ENCODE peak calls at places on chromosomes 12 and 14, in nine cellular contexts. B is CD8-positive, alpha-beta memory T cell; J is activated CD4-positive, alpha-beta T cell treated with anti-CD3 and anti-CD28 coated beads, Interleukin-2, amount 10 ng/mL, durations not matched to agents 7 days and 5 days; D is HCEC 1CT; W is activated naive CD8-positive, alpha-beta T cell treated with anti-CD3 and anti-CD28 coated beads, Interleukin-2, amount 50 U/mL, for 24 hours; U is activated T-helper 1 cell treated with anti-CD3 and anti-CD28 coated beads, Interleukin-2, amount 50 U/mL, for 16 hours; F is LoVo; Z is erythroblast; T is tibial nerve. H is an unnamed sample.

GRCh38 chr12:11486623-11487444 is 91.5 kb upstream of the PRB2 start:
- DNase-seq in J (peak), B (peak), Z (peak), W (peak), U (peak), D (peak), T (peak), F (peak), H (peak)

GRCh38 chr12:91326043-91327027 is 143.7 kb upstream of the DCN start:
- DNase-seq in Z (peak), J (peak), T (peak), B (peak), U (no peak), D (peak), F (peak), W (peak), H (peak)

GRCh38 chr12:112218150-112218549 is 92.8 kb downstream of the TRAFD1 start:
- DNase-seq in D (peak), Z (no peak), J (no peak), B (no peak), W (no peak), T (no peak), F (no peak), U (no peak), H (no peak)

GRCh38 chr14:94485944-94486841 is 10.2 kb upstream of the SERPINA9 start:
- DNase-seq in J (peak), T (peak), Z (peak), B (peak), D (peak), W (peak), F (peak), U (peak), H (peak)

GRCh38 chr12:14769462-14769836 is 33.8 kb downstream of the WBP11 start:
- DNase-seq in F (no peak), Z (no peak), B (no peak), J (no peak), U (no peak), W (no peak), D (no peak), T (peak), H (no peak)

GRCh38 chr14:56122306-56122705 is 4.1 kb downstream of the PELI2 start:
- DNase-seq in B (no peak), U (no peak), F (no peak), D (no peak), T (no peak), W (no peak), Z (no peak), J (no peak), H (no peak)

GRCh38 chr12:88578821-88579518 is 1.3 kb downstream of the KITLG start:
- DNase-seq in F (peak), B (no peak), D (peak), W (no peak), T (peak), J (no peak), U (no peak), Z (no peak), H (no peak)

GRCh38 chr12:7787574-7788315 is 1.5 kb upstream of the NANOG start:
- DNase-seq in F (no peak), W (no peak), U (no peak), D (no peak), J (no peak), B (no peak), T (no peak), Z (no peak), H (no peak)

GRCh38 chr12:14828896-14829295 is 14.4 kb downstream of the ART4 start:
- DNase-seq in F (no peak), D (peak), J (no peak), W (no peak), U (no peak), Z (peak), B (no peak), T (no peak), H (no peak)

GRCh38 chr12:57803317-57803893 is 15.1 kb downstream of the AVIL start:
- DNase-seq in Z (peak), F (peak), W (peak), J (peak), T (no peak), B (no peak), D (peak), U (no peak), H (peak)

GRCh38 chr12:63668028-63668799 is at the start of gene DPY19L2:
- DNase-seq in W (peak), Z (peak), B (peak), J (peak), F (no peak), T (peak), U (no peak), D (peak), H (no peak)

GRCh38 chr14:102258136-102258535 is 46.8 kb downstream of the MOK start:
- DNase-seq in F (no peak), T (no peak), D (no peak), W (no peak), Z (no peak), U (no peak), B (no peak), J (no peak), H (no peak)

GRCh38 chr14:102732924-102733323 is 44.3 kb upstream of the TRAF3 start:
- DNase-seq in B (no peak), U (no peak), J (no peak), Z (no peak), T (no peak), D (no peak), W (no peak), F (no peak), H (no peak)

GRCh38 chr14:56657604-56658003 is 78.0 kb downstream of the TMEM260 start:
- DNase-seq in F (no peak), Z (no peak), U (no peak), B (no peak), J (no peak), W (no peak), D (no peak), T (no peak), H (no peak)

GRCh38 chr14:61716956-61717355 is 21.6 kb downstream of the HIF1A start:
- DNase-seq in D (no peak), F (no peak), J (no peak), U (no peak), Z (no peak), T (no peak), B (no peak), W (no peak), H (no peak)

GRCh38 chr14:89425931-89426330 is 8.9 kb upstream of the FOXN3 start:
- DNase-seq in U (no peak), B (no peak), Z (no peak), D (peak), W (peak), J (no peak), T (no peak), F (peak), H (no peak)

GRCh38 chr12:12734054-12734453 is 16.9 kb downstream of the CDKN1B start:
- DNase-seq in W (no peak), F (no peak), Z (no peak), J (no peak), B (no peak), D (peak), U (no peak), T (no peak), H (no peak)

GRCh38 chr12:6796576-6796975 is 7.2 kb downstream of the CD4 start:
- DNase-seq in J (no peak), W (no peak), T (no peak), Z (no peak), U (no peak), F (no peak), D (no peak), B (no peak), H (no peak)

GRCh38 chr14:69432364-69432763 is 33.9 kb downstream of the SLC39A9 start:
- DNase-seq in U (no peak), W (no peak), Z (no peak), B (no peak), T (no peak), J (no peak), D (no peak), F (no peak), H (no peak)

GRCh38 chr12:105013892-105014291 is 27.8 kb downstream of the NOPCHAP1 start:
- DNase-seq in F (peak), Z (no peak), D (peak), B (no peak), T (no peak), W (no peak), U (no peak), J (no peak), H (no peak)

GRCh38 chr14:51328089-51328941 is 88.3 kb downstream of the TMX1 start:
- DNase-seq in U (no peak), W (peak), J (peak), Z (no peak), T (no peak), D (peak), B (no peak), F (no peak), H (no peak)

GRCh38 chr12:115320967-115321366 is 637.0 kb upstream of the TBX3 start:
- DNase-seq in T (no peak), Z (no peak), D (no peak), J (no peak), U (no peak), F (no peak), B (no peak), W (no peak), H (no peak)

GRCh38 chr12:123126294-123127144 is 24.4 kb downstream of the PITPNM2 start:
- DNase-seq in B (no peak), J (no peak), D (peak), F (peak), W (no peak), T (no peak), U (no peak), Z (peak), H (peak)

GRCh38 chr12:117441751-117442150 is 80.3 kb upstream of the NOS1 start:
- DNase-seq in W (no peak), Z (no peak), T (no peak), J (no peak), F (peak), U (no peak), D (no peak), B (no peak), H (no peak)

GRCh38 chr14:103288076-103288766 is 45.8 kb upstream of the EIF5 start:
- DNase-seq in Z (no peak), T (no peak), B (no peak), J (no peak), W (no peak), U (no peak), F (no peak), D (no peak), H (no peak)

GRCh38 chr12:13046914-13047472 is 2.8 kb downstream of the FAM234B start:
- DNase-seq in T (no peak), B (no peak), F (peak), D (no peak), Z (no peak), W (no peak), U (no peak), J (no peak), H (no peak)

GRCh38 chr12:3170423-3171194 is 93.4 kb downstream of the TSPAN9 start:
- DNase-seq in U (no peak), D (peak), W (no peak), B (no peak), Z (no peak), F (no peak), J (no peak), T (no peak), H (no peak)

H was measured in K562.